ENCODE peak calls at places on chromosome 19, in five cellular contexts. J, T, U, L and R are unnamed samples.

GRCh38 chr19:33186431-33186830 is 7.7 kb upstream of the LRP3 start:
- DNase-seq in J (no peak), T (no peak), U (no peak), L (no peak), R (no peak)

GRCh38 chr19:23799321-23799720 is 40.6 kb upstream of the ZNF681 start:
- DNase-seq in J (no peak), L (no peak), T (no peak), U (no peak), R (no peak)

GRCh38 chr19:3178377-3178972 is at the start of gene S1PR4:
- DNase-seq in J (no peak), U (no peak), T (no peak), L (peak), R (no peak)

GRCh38 chr19:37484406-37485115 is 15.4 kb downstream of the ZNF570 start:
- DNase-seq in T (no peak), U (no peak), J (no peak), L (no peak), R (no peak)

GRCh38 chr19:31718041-31718440 is 368.8 kb upstream of the TSHZ3 start:
- DNase-seq in J (no peak), U (no peak), T (no peak), L (no peak), R (peak)

GRCh38 chr19:11269408-11269807 is 7.1 kb upstream of the DOCK6 start:
- DNase-seq in J (no peak), L (no peak), U (no peak), T (no peak), R (no peak)

GRCh38 chr19:48963371-48964204 is 1.5 kb upstream of the FTL start:
- DNase-seq in J (peak), L (peak), T (no peak), U (no peak), R (peak)

GRCh38 chr19:55231391-55232283 is 3.1 kb upstream of the TMEM86B start:
- DNase-seq in L (no peak), J (no peak), U (no peak), T (no peak), R (no peak)

GRCh38 chr19:56765107-56765506 is 75.4 kb downstream of the PEG3 start:
- DNase-seq in J (no peak), T (no peak), L (no peak), U (peak), R (peak)

GRCh38 chr19:49421039-49421877 is 2.0 kb downstream of the PTH2 start:
- DNase-seq in L (no peak), U (peak), T (no peak), J (no peak), R (peak)

GRCh38 chr19:16825312-16826168 is 3.7 kb upstream of the SIN3B start:
- DNase-seq in U (peak), J (no peak), L (no peak), T (peak), R (peak)

GRCh38 chr19:16831531-16831930 is 2.3 kb downstream of the SIN3B start:
- DNase-seq in L (no peak), J (no peak), U (no peak), T (no peak), R (no peak)

GRCh38 chr19:16830679-16831078 is 1.5 kb downstream of the SIN3B start:
- DNase-seq in U (no peak), T (no peak), L (no peak), J (no peak), R (no peak)

GRCh38 chr19:16829822-16830289 is 658 bp downstream of the SIN3B start:
- DNase-seq in U (no peak), J (no peak), L (no peak), T (no peak), R (no peak)

DNA sequence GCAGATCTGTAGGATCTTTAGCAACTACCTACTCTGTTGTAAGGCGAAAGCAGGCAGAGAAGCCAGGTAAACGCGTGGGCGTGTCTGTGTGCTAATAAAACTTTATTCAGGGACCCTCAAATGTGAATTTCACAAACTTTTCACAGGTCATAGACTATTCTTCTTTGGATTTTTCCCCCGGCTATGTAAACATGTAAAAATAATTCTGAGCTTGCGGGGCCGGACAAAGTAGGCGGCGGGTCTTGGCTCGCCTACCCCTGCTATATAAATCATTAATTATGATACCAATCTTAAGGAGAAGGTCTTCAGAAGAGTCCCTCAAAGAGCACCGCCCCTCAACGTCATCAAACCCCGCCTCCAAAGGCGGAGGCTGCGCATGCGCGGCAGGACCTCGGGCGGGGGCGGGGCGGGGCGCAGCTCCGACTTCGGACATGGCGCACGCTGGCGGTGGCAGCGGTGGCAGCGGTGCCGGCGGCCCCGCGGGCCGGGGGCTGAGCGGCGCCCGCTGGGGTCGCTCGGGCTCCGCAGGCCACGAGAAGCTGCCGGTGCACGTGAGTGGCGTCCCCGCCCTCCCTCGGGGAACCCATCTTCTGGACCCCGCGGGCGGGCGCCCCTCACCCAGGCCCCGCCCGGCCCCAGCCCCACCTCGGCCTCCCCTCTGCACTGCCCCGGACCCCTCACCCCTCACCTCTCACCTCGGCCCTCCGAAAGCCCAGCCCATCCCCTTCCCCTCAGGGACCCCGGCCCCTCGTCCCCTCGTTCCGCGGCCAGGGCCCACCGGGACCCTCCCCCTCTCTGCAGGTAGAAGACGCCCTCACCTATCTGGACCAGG is at the start of gene SIN3B:
- DNase-seq in U (peak), J (no peak), L (peak), T (peak), R (peak)
- TF ChIP-seq CTCF in U (no peak), J (no peak), L (no peak), T (no peak), R (no peak)

GRCh38 chr19:47613165-47614146 is 4.5 kb downstream of the BICRA start:
- DNase-seq in L (no peak), J (no peak), T (no peak), U (no peak), R (peak)
- H3K4me3 ChIP-seq in L (no peak), J (peak), T (no peak), U (no peak), R (no peak)

GRCh38 chr19:40798997-40799557 is at the start of gene EGLN2:
- DNase-seq in T (no peak), U (no peak), L (no peak), J (no peak), R (no peak)
- TF ChIP-seq CTCF in T (no peak), U (no peak), L (no peak), J (no peak), R (no peak)

GRCh38 chr19:12969292-12969988 is at the start of gene DAND5:
- DNase-seq in T (no peak), U (no peak), L (no peak), J (no peak), R (peak)

GRCh38 chr19:12967907-12968306 is 1.5 kb upstream of the DAND5 start:
- DNase-seq in J (no peak), T (no peak), U (no peak), L (no peak), R (no peak)

GRCh38 chr19:12965017-12965811 is 4.2 kb upstream of the DAND5 start:
- DNase-seq in T (no peak), J (peak), L (peak), U (no peak), R (peak)

GRCh38 chr19:12970070-12970820 is 869 bp downstream of the DAND5 start:
- DNase-seq in L (no peak), T (no peak), J (no peak), U (no peak), R (no peak)

GRCh38 chr19:12965812-12966135 is 3.6 kb upstream of the DAND5 start:
- DNase-seq in J (no peak), U (no peak), T (no peak), L (no peak), R (no peak)
- H3K4me3 ChIP-seq in J (peak), U (peak), T (peak), L (no peak), R (no peak)

GRCh38 chr19:6354098-6354674 is 7.1 kb upstream of the CLPP start:
- DNase-seq in T (no peak), L (no peak), J (no peak), U (no peak), R (no peak)
- TF ChIP-seq CTCF in T (peak), L (no peak), J (peak), U (peak), R (peak)

GRCh38 chr19:53865918-53866696 is 1.6 kb upstream of the MYADM start:
- DNase-seq in J (no peak), L (peak), T (no peak), U (no peak), R (peak)

GRCh38 chr19:53868892-53869804 is 1.5 kb downstream of the MYADM start:
- DNase-seq in T (no peak), L (peak), J (peak), U (peak), R (peak)

GRCh38 chr19:53867225-53868090 is at the start of gene MYADM:
- DNase-seq in J (peak), T (peak), U (peak), L (peak), R (peak)

GRCh38 chr19:53870485-53870844 is 2.8 kb downstream of the MYADM start:
- DNase-seq in U (peak), T (no peak), J (no peak), L (peak), R (no peak)

DNA sequence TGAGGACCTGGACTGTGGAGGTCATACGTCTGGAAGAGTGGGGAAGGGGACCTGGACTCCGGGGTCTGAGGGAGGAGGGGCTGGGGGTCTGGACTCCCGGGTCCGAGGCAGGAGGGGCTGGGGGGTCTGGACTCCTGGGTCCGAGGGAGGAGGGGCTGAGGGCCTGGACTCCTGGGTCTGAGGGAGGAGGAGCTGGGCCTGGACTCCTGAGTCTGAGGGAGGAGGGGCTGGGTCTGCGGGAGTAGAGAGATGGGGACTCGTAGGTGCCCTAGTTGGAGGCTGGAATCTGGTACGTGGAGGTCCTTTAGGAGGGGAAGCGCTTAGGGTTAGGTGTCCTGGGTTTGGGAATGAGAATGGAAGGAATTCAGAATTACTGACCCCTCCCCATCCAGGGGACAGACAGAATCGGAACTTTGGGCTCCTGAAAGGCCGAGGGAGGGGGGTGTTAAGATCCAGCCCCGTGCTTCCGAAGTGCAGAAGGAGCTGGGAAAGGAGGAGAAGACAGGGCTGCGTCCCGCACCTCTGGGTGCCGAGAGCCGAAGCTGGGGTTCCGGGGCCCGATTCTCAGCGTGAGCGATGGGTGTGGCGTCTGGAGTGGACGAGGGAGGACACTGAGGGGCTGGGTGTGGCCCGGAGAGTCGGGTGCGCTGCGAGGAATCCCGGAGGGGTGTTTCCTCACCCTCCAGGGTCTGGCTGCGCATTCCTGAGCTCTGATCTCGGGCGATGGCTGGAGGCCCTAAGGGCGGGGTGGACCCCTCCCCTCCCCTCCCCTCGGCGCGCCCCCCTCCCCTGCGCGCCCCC is 608 bp downstream of the MYADM start:
- DNase-seq in U (no peak), T (no peak), L (peak), J (no peak), R (peak)
- H3K4me3 ChIP-seq in U (peak), T (peak), L (peak), J (peak), R (no peak)

GRCh38 chr19:29844891-29845575 is 33.2 kb downstream of the CCNE1 start:
- DNase-seq in J (peak), U (peak), L (peak), T (peak), R (peak)
- TF ChIP-seq CTCF in J (no peak), U (no peak), L (no peak), T (no peak), R (no peak)